ENCODE peak calls at places on chromosomes 3 and 15, in six cellular contexts. O is tibial artery, N is kidney, B is left ventricle myocardium inferior, Q is psoas muscle, W is body of pancreas. T is an unnamed sample.

GRCh38 chr15:26628879-26629529 is 143.9 kb downstream of the GABRB3 start:
- DNase-seq in O (peak; percentile 86), N (peak; percentile 85), B (peak; percentile 68), Q (peak; percentile 87), W (peak; percentile 73), T (peak; percentile 85)

GRCh38 chr15:49063402-49064280 is 17.4 kb upstream of the SECISBP2L start:
- DNase-seq in N (no peak), Q (no peak), B (no peak), W (no peak), O (no peak), T (peak; percentile 51)

GRCh38 chr15:81023483-81024264 is 23.0 kb downstream of the TLNRD1 start:
- DNase-seq in Q (peak; percentile 90), N (peak; percentile 75), B (peak; percentile 79), W (peak; percentile 42), O (peak; percentile 89), T (peak; percentile 81)

GRCh38 chr3:61814674-61815073 is 253.3 kb downstream of the PTPRG start:
- DNase-seq in W (no peak), Q (no peak), O (no peak), N (no peak), B (no peak), T (no peak)

GRCh38 chr15:61266916-61267315 is 37.8 kb upstream of the RORA start:
- DNase-seq in B (no peak), N (no peak), O (no peak), Q (no peak), W (no peak), T (no peak)

GRCh38 chr3:24158756-24159155 is 213.7 kb downstream of the NR1D2 start:
- DNase-seq in Q (no peak), W (no peak), O (no peak), B (no peak), N (no peak), T (no peak)

GRCh38 chr3:57946970-57947381 is 61.2 kb upstream of the FLNB start:
- DNase-seq in N (no peak), W (no peak), B (no peak), Q (no peak), O (peak; percentile 27), T (no peak)

GRCh38 chr15:88627463-88627862 is 6.3 kb downstream of the AEN start:
- DNase-seq in B (no peak), W (no peak), Q (no peak), N (no peak), O (no peak), T (no peak)

GRCh38 chr3:126515066-126515706 is 2.4 kb downstream of the UROC1 start:
- DNase-seq in O (no peak), N (peak; percentile 52), Q (peak; percentile 41), W (no peak), B (no peak), T (peak; percentile 29)

GRCh38 chr15:68389936-68390790 is 41.8 kb downstream of the ITGA11 start:
- DNase-seq in W (no peak), Q (no peak), B (no peak), O (peak; percentile 48), N (no peak), T (no peak)

GRCh38 chr3:150317469-150317868 is 90.6 kb upstream of the TSC22D2 start:
- DNase-seq in Q (no peak), N (no peak), W (no peak), O (no peak), B (no peak), T (no peak)

GRCh38 chr15:65400760-65401606 is 21.8 kb downstream of the IGDCC4 start:
- DNase-seq in Q (peak; percentile 86), B (peak; percentile 48), N (peak; percentile 77), W (peak; percentile 82), O (no peak), T (peak; percentile 63)

GRCh38 chr3:130539005-130539404 is 22.0 kb downstream of the COL6A6 start:
- DNase-seq in N (no peak), B (no peak), O (no peak), Q (no peak), W (peak; percentile 64), T (peak; percentile 59)

GRCh38 chr3:48013288-48013980 is 2.8 kb downstream of the MAP4 start:
- DNase-seq in Q (no peak), B (no peak), N (no peak), W (peak; percentile 65), O (no peak), T (no peak)

GRCh38 chr3:101780661-101781060 is 1.6 kb downstream of the NXPE3 start:
- DNase-seq in W (no peak), N (no peak), B (no peak), Q (no peak), O (no peak), T (no peak)

DNA sequence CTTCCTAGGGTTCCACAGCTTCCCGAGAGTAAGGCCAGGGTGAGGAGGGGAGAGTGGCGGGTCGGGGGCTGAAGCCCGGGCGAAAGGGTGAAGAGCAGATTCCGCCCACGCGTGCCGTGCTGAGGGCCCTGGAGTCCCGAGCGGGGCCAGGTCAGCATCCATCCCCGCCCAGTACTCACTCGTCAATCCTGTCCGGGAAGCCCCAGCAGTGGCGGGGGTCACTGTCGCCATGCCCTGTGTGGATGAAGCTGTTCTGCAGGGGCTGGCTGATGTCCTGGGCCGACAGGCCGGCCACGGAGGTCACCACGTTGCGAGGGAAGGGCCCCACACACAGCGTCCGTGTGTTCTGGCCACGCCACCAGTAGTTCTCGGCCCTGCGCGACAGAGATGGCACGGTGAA is 36.3 kb downstream of the TNK2 start:
- DNase-seq in O (peak; percentile 59), W (no peak), N (no peak), Q (peak; percentile 29), B (no peak), T (no peak)
- H3K36me3 ChIP-seq in O (peaks cover 91% of the 10 kb centered on the region), W (no peaks in the 10 kb centered on the region), N (no peaks in the 10 kb centered on the region), Q (peaks cover 54% of the 10 kb centered on the region), B (peaks cover 45% of the 10 kb centered on the region), T (peaks cover 66% of the 10 kb centered on the region)

GRCh38 chr15:40104865-40105516 is 3.7 kb downstream of the BMF start:
- DNase-seq in W (peak; percentile 93), O (peak; percentile 96), N (peak; percentile 96), Q (peak; percentile 95), B (peak; percentile 93), T (peak; percentile 93)
- H3K27ac ChIP-seq in W (peak overlapping the region; percentile 93), O (peak overlapping the region; percentile 88), N (no peak overlapping the region), Q (peak overlapping the region; percentile 93), B (peak overlapping the region; percentile 91), T (peak overlapping the region; percentile 44)

GRCh38 chr3:4574426-4574965 is 81.3 kb downstream of the ITPR1 start:
- DNase-seq in W (no peak), O (no peak), N (no peak), Q (no peak), B (no peak), T (no peak)

GRCh38 chr3:4570840-4571621 is 77.9 kb downstream of the ITPR1 start:
- DNase-seq in O (no peak), Q (no peak), B (no peak), W (no peak), N (no peak), T (no peak)

GRCh38 chr3:4573153-4573552 is 80.0 kb downstream of the ITPR1 start:
- DNase-seq in Q (no peak), W (no peak), N (no peak), O (no peak), B (no peak), T (no peak)

GRCh38 chr3:4568831-4569230 is 75.7 kb downstream of the ITPR1 start:
- DNase-seq in O (no peak), N (no peak), B (no peak), W (no peak), Q (no peak), T (no peak)

DNA sequence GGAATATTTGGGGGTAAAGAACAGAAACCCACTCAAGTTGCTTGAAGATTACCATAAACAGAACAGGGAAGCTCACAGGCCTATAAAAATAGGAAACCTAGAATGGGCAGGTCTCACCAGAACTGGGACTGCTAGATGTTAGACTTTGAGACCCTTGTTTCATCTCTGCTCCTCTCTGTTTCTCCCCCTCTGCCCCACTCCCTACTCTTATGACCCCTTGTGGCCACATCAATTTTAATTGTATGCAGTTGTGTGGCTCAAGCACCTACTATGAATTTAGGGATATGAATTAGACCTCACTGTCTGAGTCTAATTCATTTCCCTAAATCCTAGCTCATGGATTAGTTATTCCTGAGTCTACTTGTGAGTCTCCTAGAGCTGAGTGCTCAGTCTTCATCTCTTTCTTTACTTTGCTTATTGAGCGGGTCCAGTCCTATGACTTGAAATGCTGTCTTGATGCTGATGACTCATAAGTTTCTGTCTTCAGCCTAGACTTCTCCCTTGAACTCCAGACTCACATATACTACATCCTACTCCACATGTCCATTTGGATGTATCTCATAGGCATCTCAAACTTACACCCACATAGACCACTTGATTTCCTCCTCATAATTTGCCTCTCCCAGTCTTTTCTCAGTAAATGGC is 78.7 kb downstream of the ITPR1 start:
- DNase-seq in W (no peak), Q (no peak), B (no peak), O (no peak), N (no peak), T (no peak)
- H3K4me3 ChIP-seq in W (no peak overlapping the region), Q (no peak overlapping the region), B (no peak overlapping the region), O (no peak overlapping the region), N (no peak overlapping the region), T (no peak overlapping the region)

GRCh38 chr3:185613016-185613415 is 26.9 kb downstream of the SENP2 start:
- DNase-seq in B (no peak), O (no peak), Q (no peak), N (no peak), W (no peak), T (no peak)
- H3K36me3 ChIP-seq in B (peaks cover 92% of the 10 kb centered on the region), O (peaks cover 99% of the 10 kb centered on the region), Q (peaks cover 95% of the 10 kb centered on the region), N (peaks cover 29% of the 10 kb centered on the region), W (peaks cover 24% of the 10 kb centered on the region), T (peaks cover 100% of the 10 kb centered on the region)

DNA sequence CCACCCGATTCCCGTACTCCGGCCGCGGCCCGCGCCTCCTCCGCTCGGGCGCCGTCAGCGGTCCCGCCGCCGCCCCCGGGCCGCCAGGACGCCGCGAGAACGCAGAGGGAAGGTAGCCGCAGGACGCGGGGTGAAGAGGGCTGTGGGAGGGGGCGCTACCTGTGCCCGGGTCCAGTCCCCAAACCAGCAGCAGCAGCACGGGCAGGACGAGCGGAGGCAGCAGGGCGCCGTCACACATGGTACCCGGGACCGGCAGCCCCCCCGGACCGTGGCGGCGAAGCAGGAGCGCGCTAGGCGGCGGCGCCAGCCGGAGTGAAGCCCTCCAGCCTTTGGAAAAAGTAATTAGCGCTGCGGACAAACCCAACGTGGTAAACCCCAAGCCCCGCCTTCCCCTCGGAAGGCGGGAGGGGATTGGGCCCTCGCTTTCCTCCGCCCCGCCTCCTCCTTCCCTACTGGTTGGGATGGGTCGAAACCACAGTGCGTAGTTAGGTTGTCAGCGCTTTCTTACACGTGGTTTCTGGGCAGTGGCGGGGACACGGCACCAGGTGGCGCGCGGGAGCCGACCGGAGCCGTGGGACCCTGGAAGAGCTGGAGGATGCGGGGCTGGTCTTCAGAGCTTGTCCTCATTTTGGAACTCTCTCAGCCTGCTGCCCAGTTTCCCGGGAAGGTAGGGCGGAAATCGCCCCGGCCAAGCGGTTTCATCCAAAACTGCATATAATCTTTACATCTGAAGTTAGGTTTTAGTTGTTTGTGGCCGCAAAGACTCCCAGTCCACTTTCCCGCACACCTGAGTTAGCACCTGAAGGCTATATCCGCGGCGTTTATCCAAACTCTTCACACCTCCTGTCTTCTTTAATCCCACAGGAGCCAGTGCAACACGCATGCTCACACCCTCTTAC is at the start of gene ADAMTS17:
- DNase-seq in W (peak; percentile 97), N (peak; percentile 98), Q (peak; percentile 98), B (peak; percentile 95), O (peak; percentile 97), T (peak; percentile 96)
- H3K27ac ChIP-seq in W (peak within 1 kb of the TSS; percentile 92), N (no peak within 1 kb of the TSS), Q (peak within 1 kb of the TSS; percentile 89), B (peak within 1 kb of the TSS; percentile 63), O (peak within 1 kb of the TSS; percentile 51), T (peak within 1 kb of the TSS; percentile 60)

GRCh38 chr15:92832992-92833438 is 67.1 kb upstream of the CHD2 start:
- DNase-seq in O (no peak), B (no peak), Q (no peak), W (no peak), N (no peak), T (no peak)
- H3K4me3 ChIP-seq in O (peak overlapping the region; percentile 48), B (peak overlapping the region; percentile 61), Q (peak overlapping the region; percentile 59), W (no peak overlapping the region), N (no peak overlapping the region), T (peak overlapping the region; percentile 37)

GRCh38 chr3:3172627-3173026 is 6.9 kb downstream of the CRBN start:
- DNase-seq in B (no peak), O (no peak), W (no peak), Q (no peak), N (no peak), T (no peak)
- H3K36me3 ChIP-seq in B (peaks cover 68% of the 10 kb centered on the region), O (peaks cover 61% of the 10 kb centered on the region), W (no peaks in the 10 kb centered on the region), Q (peaks cover 77% of the 10 kb centered on the region), N (peaks cover 14% of the 10 kb centered on the region), T (peaks cover 76% of the 10 kb centered on the region)

T was measured in lower lobe of right lung.